ENCODE peak calls at places on chromosomes 12 and 14, in five cellular contexts. Z, L, A, H and K are unnamed samples.

GRCh38 chr14:51431741-51432140 is 191.7 kb downstream of the TMX1 start:
- DNase-seq in Z (no peak), A (no peak), H (no peak), L (no peak), K (no peak)

GRCh38 chr14:23729720-23730387 is 93.7 kb downstream of the DHRS2 start:
- DNase-seq in Z (no peak), L (no peak), A (no peak), H (peak; percentile 28), K (no peak)

GRCh38 chr12:89542912-89543592 is 17.2 kb upstream of the POC1B start:
- DNase-seq in H (peak; percentile 68), L (peak; percentile 50), A (peak; percentile 88), Z (no peak), K (peak; percentile 29)

GRCh38 chr12:22083167-22083566 is 37.1 kb downstream of the CMAS start:
- DNase-seq in Z (no peak), L (no peak), A (peak; percentile 32), H (no peak), K (no peak)

GRCh38 chr12:52870361-52871290 is 21.8 kb upstream of the KRT78 start:
- DNase-seq in H (peak; percentile 86), A (peak; percentile 73), Z (peak; percentile 69), L (peak; percentile 73), K (peak; percentile 55)

GRCh38 chr14:88831285-88831684 is 6.8 kb downstream of the TTC8 start:
- DNase-seq in Z (no peak), H (no peak), A (peak; percentile 47), L (no peak), K (no peak)

GRCh38 chr14:79251278-79251677 is 960.0 kb downstream of the DIO2 start:
- DNase-seq in Z (no peak), H (no peak), L (no peak), A (no peak), K (no peak)

GRCh38 chr12:27048822-27049752 is 26.7 kb downstream of the MED21 start:
- DNase-seq in A (peak; percentile 32), Z (no peak), H (no peak), L (no peak), K (no peak)

GRCh38 chr12:14946856-14947255 is 8.5 kb upstream of the ERP27 start:
- DNase-seq in A (no peak), H (no peak), L (no peak), Z (no peak), K (no peak)
- H3K4me1 ChIP-seq in A (peaks cover 17% of the 10 kb centered on the region), H (peaks cover 38% of the 10 kb centered on the region), L (peaks cover 66% of the 10 kb centered on the region), Z (peaks cover 37% of the 10 kb centered on the region), K (peaks cover 57% of the 10 kb centered on the region)

DNA sequence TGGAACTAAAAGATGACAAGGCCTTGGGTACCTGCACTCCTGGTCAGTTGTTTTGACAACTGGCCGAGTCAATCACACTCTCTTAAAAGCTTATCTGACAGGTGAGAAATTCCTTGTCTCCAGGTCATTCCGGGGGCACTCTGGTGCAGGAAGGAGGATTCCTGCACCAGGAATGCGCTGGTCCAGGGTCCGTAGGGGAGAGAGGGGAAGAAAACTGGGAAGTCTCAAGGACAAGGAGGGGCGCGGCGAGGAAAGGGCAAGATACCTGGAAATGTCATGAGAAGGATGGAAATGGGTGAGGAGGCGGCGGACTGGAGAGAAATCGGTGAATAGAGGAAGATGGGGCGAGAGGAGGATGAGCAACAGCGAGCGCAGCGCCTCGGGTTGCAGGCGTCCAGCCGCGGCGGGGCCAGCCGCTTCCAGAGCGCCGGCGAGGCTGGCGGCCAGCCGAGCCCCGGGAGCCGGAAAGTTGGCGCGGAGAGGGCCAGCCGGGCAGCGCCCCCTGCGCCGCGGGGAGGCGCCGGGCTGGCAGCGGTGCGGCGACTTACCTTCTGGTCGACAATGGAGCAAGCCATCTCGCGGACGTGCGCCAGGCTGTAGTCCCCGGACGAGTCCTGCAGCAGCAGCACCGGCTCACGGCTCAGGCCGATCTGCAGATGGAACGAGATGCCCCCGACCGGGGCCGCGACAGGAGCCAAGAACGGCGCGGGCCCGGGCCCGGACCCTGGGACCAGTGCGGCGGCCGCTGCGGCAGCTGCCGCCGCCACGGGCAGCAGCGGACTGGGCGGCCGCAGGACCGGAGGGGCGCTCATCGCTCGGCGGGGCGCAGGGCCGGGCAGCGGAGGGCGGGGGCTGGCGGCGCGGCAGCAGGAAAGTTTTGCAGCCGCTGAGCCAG is 699 bp downstream of the PRKD1 start:
- DNase-seq in L (peak; percentile 66), Z (peak; percentile 67), A (peak; percentile 24), H (peak; percentile 34), K (peak; percentile 49)
- TF ChIP-seq CTCF in L (peak; percentile 26), Z (peak; percentile 48), A (no peak), H (peak; percentile 20), K (peak; percentile 32)

GRCh38 chr12:49416892-49417291 is 49.6 kb downstream of the SPATS2 start:
- DNase-seq in L (no peak), A (no peak), H (no peak), Z (no peak), K (no peak)
- H3K4me1 ChIP-seq in L (no peaks in the 10 kb centered on the region), A (peaks cover 14% of the 10 kb centered on the region), H (peaks cover 67% of the 10 kb centered on the region), Z (peaks cover 13% of the 10 kb centered on the region), K (peaks cover 14% of the 10 kb centered on the region)

GRCh38 chr12:41368006-41368405 is 179.9 kb downstream of the PDZRN4 start:
- DNase-seq in H (no peak), Z (no peak), L (no peak), A (peak; percentile 23), K (no peak)
- TF ChIP-seq CTCF in H (no peak), Z (peak; percentile 21), L (no peak), A (peak; percentile 58), K (peak; percentile 18)

DNA sequence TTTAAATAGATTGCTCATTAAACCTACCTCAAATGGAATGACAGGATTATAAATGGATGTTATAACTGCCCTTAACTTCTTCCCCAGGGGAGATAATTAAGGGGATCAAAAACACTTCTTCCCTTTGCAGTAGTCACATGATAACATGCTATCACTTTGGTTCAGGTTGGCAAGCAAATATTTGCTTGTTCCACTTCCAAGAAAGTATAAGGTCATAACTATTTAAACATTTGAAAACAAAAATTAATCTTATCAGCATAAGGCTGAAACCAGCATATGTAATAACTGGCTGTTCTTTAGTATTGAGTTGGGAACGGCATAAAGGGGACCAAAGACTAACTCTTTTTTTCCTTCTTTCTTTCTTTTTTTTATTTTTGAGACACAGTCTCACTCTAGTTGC is 2.4 kb upstream of the LYZ start:
- DNase-seq in H (no peak), L (no peak), A (no peak), Z (no peak), K (no peak)
- H3K4me1 ChIP-seq in H (no peaks in the 10 kb centered on the region), L (peaks cover 29% of the 10 kb centered on the region), A (no peaks in the 10 kb centered on the region), Z (no peaks in the 10 kb centered on the region), K (peaks cover 3% of the 10 kb centered on the region)